ENCODE peak calls at places on chromosomes 13 and 19, in four cellular contexts. R is GM03348, V is hepatocyte, X is mesendoderm. N is an unnamed sample.

GRCh38 chr19:15379996-15380647 is 535 bp upstream of the AKAP8 start:
- DNase-seq in R (no peak), V (peak), X (peak), N (peak)

GRCh38 chr19:29019403-29019802 is 193.5 kb downstream of the UQCRFS1 start:
- DNase-seq in R (no peak), V (no peak), X (no peak), N (no peak)

GRCh38 chr13:102788683-102789082 is 10.1 kb downstream of the POGLUT2 start:
- DNase-seq in R (no peak), V (no peak), X (no peak), N (no peak)

GRCh38 chr19:38877781-38878574 is at the start of gene RINL:
- DNase-seq in R (no peak), V (peak), X (no peak), N (peak)

GRCh38 chr19:56947206-56947605 is 106.7 kb upstream of the PEG3 start:
- DNase-seq in R (no peak), V (no peak), X (peak), N (no peak)

GRCh38 chr19:14516746-14517438 is 1.3 kb downstream of the DNAJB1 start:
- DNase-seq in R (no peak), V (no peak), X (no peak), N (no peak)

GRCh38 chr13:48186722-48187121 is 46.3 kb upstream of the ITM2B start:
- DNase-seq in R (no peak), V (no peak), X (no peak), N (no peak)

GRCh38 chr13:44149821-44150220 is 223.8 kb upstream of the SERP2 start:
- DNase-seq in R (no peak), V (no peak), X (no peak), N (no peak)

GRCh38 chr13:50576156-50576555 is 267.3 kb downstream of the DLEU7 start:
- DNase-seq in R (peak), V (no peak), X (no peak), N (peak)

GRCh38 chr13:113550453-113550852 is 34.1 kb upstream of the TFDP1 start:
- DNase-seq in R (no peak), V (no peak), X (no peak), N (no peak)

GRCh38 chr13:95676100-95676774 is 702 bp upstream of the DNAJC3 start:
- DNase-seq in R (peak), V (peak), X (no peak), N (peak)

GRCh38 chr13:112467236-112467635 is 91.1 kb downstream of the SPACA7 start:
- DNase-seq in R (no peak), V (no peak), X (no peak), N (no peak)

GRCh38 chr13:106433066-106433465 is 102.4 kb downstream of the EFNB2 start:
- DNase-seq in R (no peak), V (no peak), X (no peak), N (no peak)

GRCh38 chr13:32117696-32118095 is 86.1 kb downstream of the FRY start:
- DNase-seq in R (no peak), V (no peak), X (no peak), N (peak)

GRCh38 chr19:17855333-17856152 is 4.2 kb upstream of the RPL18A start:
- DNase-seq in R (peak), V (peak), X (peak), N (peak)

GRCh38 chr19:42606660-42607351 is 12.1 kb upstream of the CEACAM8 start:
- DNase-seq in R (peak), V (peak), X (peak), N (peak)

GRCh38 chr19:2800506-2800905 is 15.2 kb downstream of the THOP1 start:
- DNase-seq in R (no peak), V (no peak), X (no peak), N (no peak)

GRCh38 chr19:46896076-46896794 is 35.4 kb downstream of the ARHGAP35 start:
- DNase-seq in R (no peak), V (no peak), X (no peak), N (no peak)

GRCh38 chr19:45498411-45499195 is at the start of gene PPM1N:
- DNase-seq in R (peak), V (peak), X (peak), N (no peak)

GRCh38 chr19:15114153-15114540 is 6.9 kb downstream of the SYDE1 start:
- DNase-seq in R (peak), V (no peak), X (no peak), N (no peak)

GRCh38 chr13:47628666-47629065 is 372.4 kb downstream of the SUCLA2 start:
- DNase-seq in R (peak), V (no peak), X (no peak), N (no peak)

N was measured in HT-29.